ENCODE peak calls at places on chromosomes 3 and 15, in nine cellular contexts. Z is T-helper 9 cell; N is ACHN; U is T-helper 2 cell treated with Interferon-gamma antibody and Interleukin-4, amounts not matched to agents 5 μg/mL and 100 μg/mL, for 36 hours; R is NCI-H774; Q is GM13977; F is neural progenitor cell; P is GM23248; D is SK-N-DZ. X is an unnamed sample.

GRCh38 chr3:48584836-48585235 is 10.3 kb downstream of the COL7A1 start:
- DNase-seq in F (no peak), R (no peak), Q (no peak), N (no peak), P (no peak), D (no peak), Z (no peak), U (no peak), X (no peak)

GRCh38 chr3:27752926-27753325 is 30.8 kb upstream of the EOMES start:
- DNase-seq in N (no peak), U (no peak), Q (no peak), D (no peak), P (no peak), Z (no peak), R (no peak), F (no peak), X (no peak)

GRCh38 chr15:89885611-89886010 is 8.2 kb downstream of the AP3S2 start:
- DNase-seq in P (peak; percentile 25), U (no peak), F (no peak), R (no peak), N (no peak), Q (no peak), Z (no peak), D (no peak), X (no peak)

GRCh38 chr15:78236491-78236890 is 2.1 kb upstream of the ACSBG1 start:
- DNase-seq in Z (no peak), N (no peak), Q (no peak), D (no peak), R (no peak), U (no peak), P (no peak), F (no peak), X (no peak)

GRCh38 chr3:65483475-65483874 is 555.2 kb downstream of the MAGI1 start:
- DNase-seq in N (no peak), Q (no peak), F (peak; percentile 31), R (no peak), Z (no peak), D (no peak), P (peak; percentile 33), U (no peak), X (no peak)

GRCh38 chr15:71112429-71112828 is 2.8 kb upstream of the THSD4 start:
- DNase-seq in F (no peak), Q (no peak), U (no peak), Z (no peak), R (no peak), N (no peak), P (no peak), D (no peak), X (no peak)

GRCh38 chr15:89340586-89340985 is 6.0 kb upstream of the POLG start:
- DNase-seq in U (no peak), Z (no peak), N (no peak), R (no peak), F (no peak), Q (no peak), P (no peak), D (no peak), X (no peak)

GRCh38 chr15:35141743-35142356 is 56.8 kb upstream of the NANOGP8 start:
- DNase-seq in Z (no peak), N (no peak), R (no peak), F (no peak), P (peak; percentile 85), D (no peak), Q (no peak), U (no peak), X (no peak)

GRCh38 chr3:49725906-49726681 is 2.3 kb upstream of the GMPPB start:
- DNase-seq in Z (no peak), Q (no peak), N (no peak), F (no peak), P (no peak), R (no peak), D (no peak), U (no peak), X (no peak)

GRCh38 chr15:71526061-71526460 is 284.3 kb upstream of the NR2E3 start:
- DNase-seq in Z (no peak), Q (no peak), D (no peak), U (no peak), P (peak; percentile 47), F (peak; percentile 16), R (no peak), N (no peak), X (no peak)

X was measured in GM12878.